ENCODE peak calls at places on chromosomes 7 and 10, in four cellular contexts. W, K, S and G are unnamed samples.

GRCh38 chr10:905503-905902 is 26.0 kb downstream of the LARP4B start:
- DNase-seq in K (no peak), S (no peak), W (no peak), G (no peak)

GRCh38 chr10:60236869-60237524 is 152.7 kb downstream of the ANK3 start:
- DNase-seq in S (peak), W (peak), K (no peak), G (peak)

GRCh38 chr7:107742678-107743566 is 1.0 kb upstream of the CBLL1 start:
- DNase-seq in W (peak), K (peak), S (peak), G (peak)

GRCh38 chr7:134210227-134210626 is 83.1 kb downstream of the LRGUK start:
- DNase-seq in S (no peak), W (no peak), K (no peak), G (no peak)

GRCh38 chr10:77266242-77266641 is 371.4 kb downstream of the KCNMA1 start:
- DNase-seq in K (no peak), S (no peak), W (no peak), G (no peak)

GRCh38 chr7:923108-924041 is 31.1 kb downstream of the ADAP1 start:
- DNase-seq in W (peak), S (peak), K (peak), G (peak)

GRCh38 chr7:43658718-43659548 is 70.4 kb downstream of the COA1 start:
- DNase-seq in W (no peak), K (no peak), S (no peak), G (no peak)

GRCh38 chr7:57205000-57205399 is 72.8 kb upstream of the ZNF479 start:
- DNase-seq in K (no peak), W (no peak), S (no peak), G (no peak)

GRCh38 chr7:155219947-155220769 is 77.5 kb upstream of the INSIG1 start:
- DNase-seq in S (no peak), K (no peak), W (no peak), G (no peak)

GRCh38 chr7:134962270-134962669 is 24.0 kb upstream of the AGBL3 start:
- DNase-seq in S (no peak), W (no peak), K (no peak), G (no peak)

GRCh38 chr10:70381491-70382421 is 669 bp downstream of the LRRC20 start:
- DNase-seq in S (peak), K (peak), W (no peak), G (peak)

GRCh38 chr7:66883716-66884115 is 37.3 kb upstream of the TMEM248 start:
- DNase-seq in W (no peak), S (no peak), K (no peak), G (no peak)

GRCh38 chr10:104120061-104120460 is 1.9 kb upstream of the SFR1 start:
- DNase-seq in K (no peak), S (no peak), W (no peak), G (no peak)

GRCh38 chr7:47327698-47328391 is 254.1 kb downstream of the TNS3 start:
- DNase-seq in S (no peak), K (no peak), W (no peak), G (no peak)

GRCh38 chr7:147992698-147993097 is 597.9 kb upstream of the C7orf33 start:
- DNase-seq in K (no peak), S (no peak), W (no peak), G (no peak)

GRCh38 chr7:147990079-147990478 is 600.5 kb upstream of the C7orf33 start:
- DNase-seq in S (no peak), K (no peak), W (no peak), G (no peak)

DNA sequence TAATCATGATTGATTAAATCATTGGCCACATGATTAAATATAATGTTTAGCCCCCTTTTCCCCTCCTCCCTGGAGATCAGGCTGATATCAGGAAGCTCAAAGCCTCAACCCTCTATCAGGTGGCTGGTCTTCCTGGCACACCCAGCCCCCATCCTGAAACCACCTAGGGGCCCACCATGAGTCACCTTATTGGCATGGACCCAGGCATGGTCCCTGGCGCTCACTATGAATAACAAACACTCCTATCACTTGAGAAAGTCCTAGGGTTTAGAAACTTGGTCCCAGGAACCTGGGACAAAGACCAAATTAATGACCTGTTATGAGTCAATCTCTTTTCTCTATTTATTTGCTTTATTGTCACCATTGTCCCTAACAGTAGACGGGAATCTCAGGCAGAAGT is 599.7 kb upstream of the C7orf33 start:
- DNase-seq in W (no peak), S (no peak), K (no peak), G (no peak)
- TF ChIP-seq SPI1 in W (no peak), S (no peak), K (no peak), G (no peak)

GRCh38 chr10:51892313-51892712 is 192.9 kb upstream of the CSTF2T start:
- DNase-seq in K (no peak), S (no peak), W (no peak), G (no peak)

GRCh38 chr10:51888263-51888662 is 188.9 kb upstream of the CSTF2T start:
- DNase-seq in W (no peak), K (no peak), S (no peak), G (no peak)

GRCh38 chr10:51881213-51881612 is 181.8 kb upstream of the CSTF2T start:
- DNase-seq in W (no peak), K (no peak), S (no peak), G (no peak)

DNA sequence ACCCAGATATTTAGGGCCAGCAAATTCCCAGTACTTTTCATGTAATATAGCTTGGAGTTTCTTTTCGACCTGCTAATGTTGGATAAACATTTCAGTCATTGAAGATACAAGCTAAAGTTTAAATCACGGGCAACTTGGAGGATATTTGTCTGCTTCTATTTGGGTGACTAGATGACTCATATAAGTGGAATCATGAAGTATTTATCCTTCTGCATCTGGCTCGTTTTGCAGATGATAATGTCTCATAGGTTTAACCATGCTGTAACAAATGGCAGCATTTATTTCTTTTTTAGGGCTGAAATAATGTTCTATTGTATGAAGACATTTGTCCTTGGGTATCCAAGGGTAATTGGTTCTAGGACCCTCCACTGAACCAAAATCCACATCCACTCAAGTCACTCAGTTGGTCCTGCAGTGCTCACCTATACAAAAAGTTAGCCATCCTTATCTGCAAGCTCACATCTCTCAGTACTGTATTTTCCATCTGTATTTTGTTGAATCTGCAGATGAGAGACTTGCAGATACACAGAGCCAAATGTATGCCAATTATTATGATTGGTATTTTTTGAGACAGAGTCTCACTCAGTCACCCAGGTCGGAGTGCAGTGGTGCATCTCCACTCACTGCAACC is 187.2 kb upstream of the CSTF2T start:
- DNase-seq in S (no peak), K (no peak), W (no peak), G (no peak)
- TF ChIP-seq SPI1 in S (no peak), K (no peak), W (no peak), G (no peak)

DNA sequence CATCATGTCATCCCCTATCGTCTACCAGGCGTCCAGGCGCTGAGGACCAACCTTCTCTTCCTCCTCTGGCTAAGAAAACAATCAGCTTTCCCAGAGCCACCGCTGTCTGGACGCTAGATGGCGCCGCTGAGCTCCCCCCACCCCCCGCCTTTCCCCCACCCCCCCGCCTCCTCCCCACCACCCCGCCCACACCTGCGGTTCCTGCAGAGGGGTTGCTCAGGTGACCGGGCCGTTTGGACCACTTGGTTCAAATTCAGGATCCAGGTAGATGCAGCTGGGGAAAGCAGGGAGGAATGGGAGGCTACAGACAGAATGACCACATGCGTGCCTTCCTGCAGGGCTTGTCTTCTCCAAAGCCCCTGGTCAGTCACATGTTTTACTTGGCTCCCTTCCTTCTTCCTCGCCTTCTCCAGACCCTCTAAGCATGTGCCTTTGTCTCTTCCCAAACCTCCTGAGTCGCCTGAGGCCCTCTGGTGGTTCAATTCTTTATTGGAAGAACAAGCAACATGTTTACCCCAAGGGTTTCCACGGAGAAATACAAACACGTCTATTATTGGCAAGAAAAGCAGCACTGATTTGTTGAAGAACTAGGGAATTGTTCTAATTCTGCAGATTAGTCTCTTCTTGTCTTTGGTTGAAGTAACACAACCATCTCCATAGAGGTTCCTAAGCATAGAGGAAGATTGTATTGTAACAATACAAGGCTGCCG is 24.7 kb downstream of the AOC1 start:
- DNase-seq in K (peak), W (no peak), S (peak), G (peak)
- TF ChIP-seq SPI1 in K (no peak), W (no peak), S (no peak), G (no peak)

GRCh38 chr7:142319970-142320369 is 62.1 kb upstream of the PRSS58 start:
- DNase-seq in S (no peak), K (peak), W (no peak), G (no peak)
- TF ChIP-seq SPI1 in S (no peak), K (no peak), W (no peak), G (no peak)

GRCh38 chr7:138186951-138187351 is 110.7 kb downstream of the AKR1D1 start:
- DNase-seq in S (no peak), W (no peak), K (no peak), G (no peak)
- TF ChIP-seq SPI1 in S (no peak), W (no peak), K (no peak), G (no peak)

GRCh38 chr10:49419005-49419404 is 23.1 kb upstream of the DRGX start:
- DNase-seq in S (peak), W (no peak), K (no peak), G (no peak)
- TF ChIP-seq SPI1 in S (no peak), W (no peak), K (no peak), G (no peak)

DNA sequence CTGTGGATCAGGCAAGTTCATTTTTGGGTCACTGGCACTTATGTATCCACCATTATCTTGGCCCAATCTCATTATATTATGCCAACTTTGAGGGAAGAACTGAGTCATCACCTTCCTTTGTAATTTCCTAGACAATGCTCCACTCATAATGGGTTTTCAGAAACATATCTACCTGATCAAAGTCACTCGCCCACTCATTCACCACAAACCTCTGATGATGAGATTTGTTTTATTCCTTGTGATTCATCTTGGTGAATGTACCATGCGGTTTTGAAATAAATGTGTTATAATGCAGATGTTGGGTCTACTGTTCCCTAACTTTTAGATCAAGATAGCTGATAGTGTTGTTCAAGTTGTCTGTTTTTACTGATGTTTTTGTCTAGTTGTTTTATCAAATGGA is 525.9 kb downstream of the KIF20B start:
- DNase-seq in K (no peak), W (no peak), S (no peak), G (no peak)
- TF ChIP-seq SPI1 in K (no peak), W (no peak), S (no peak), G (no peak)

GRCh38 chr10:96740579-96741281 is 20.4 kb upstream of the PIK3AP1 start:
- DNase-seq in W (no peak), K (no peak), S (peak), G (no peak)
- TF ChIP-seq SPI1 in W (peak), K (no peak), S (peak), G (peak)

GRCh38 chr7:15158141-15158810 is 255.7 kb upstream of the DGKB start:
- DNase-seq in W (no peak), K (no peak), S (no peak), G (no peak)
- TF ChIP-seq SPI1 in W (no peak), K (no peak), S (no peak), G (no peak)